ENCODE peak calls at places on chromosomes 11 and 22, in ten cellular contexts. P, K, I, V, T, J, D, F, U and H are unnamed samples. For H3K4me1, the result is how much of the 10 kb centered on the place peaks cover.

GRCh38 chr22:50032941-50033601 is 20.5 kb upstream of the IL17REL start:
- DNase-seq in F (no peak), D (no peak), V (peak), I (no peak), P (no peak), K (no peak), U (no peak), T (no peak), J (no peak), H (no peak)

GRCh38 chr11:62710001-62710345 is 2.5 kb downstream of the GNG3 start:
- DNase-seq in I (no peak), P (no peak), U (no peak), F (peak), J (no peak), K (no peak), V (no peak), D (no peak), T (no peak), H (peak)

GRCh38 chr11:57321996-57322880 is 2.5 kb downstream of the TNKS1BP1 start:
- DNase-seq in V (no peak), F (peak), D (no peak), J (peak), K (peak), I (peak), T (peak), P (peak), U (peak), H (peak)

GRCh38 chr11:122229611-122230386 is 113.8 kb upstream of the BLID start:
- DNase-seq in V (no peak), F (no peak), U (no peak), T (no peak), I (no peak), P (no peak), J (peak), K (no peak), D (peak), H (peak)

GRCh38 chr11:79413258-79413657 is 27.6 kb downstream of the TENM4 start:
- DNase-seq in U (no peak), I (peak), T (peak), V (no peak), P (peak), D (no peak), F (peak), J (peak), K (no peak), H (no peak)

GRCh38 chr11:12764187-12764914 is 90.1 kb downstream of the TEAD1 start:
- DNase-seq in T (no peak), K (no peak), I (no peak), F (no peak), U (no peak), J (no peak), D (no peak), P (no peak), V (no peak), H (no peak)

GRCh38 chr11:18567081-18567480 is 21.5 kb downstream of the UEVLD start:
- DNase-seq in K (no peak), J (no peak), D (no peak), T (no peak), I (no peak), P (no peak), V (no peak), F (no peak), U (no peak), H (no peak)

GRCh38 chr11:73306069-73306468 is 2.0 kb upstream of the ARHGEF17 start:
- DNase-seq in F (no peak), J (no peak), P (no peak), V (no peak), I (no peak), K (no peak), U (no peak), T (no peak), D (no peak), H (no peak)

GRCh38 chr11:119168471-119169271 is at the start of gene NLRX1:
- DNase-seq in K (peak), T (peak), U (peak), J (peak), P (peak), D (peak), F (peak), V (peak), I (peak), H (peak)

GRCh38 chr22:17171016-17171312 is 11.9 kb upstream of the HDHD5 start:
- DNase-seq in U (no peak), D (peak), T (no peak), J (no peak), V (no peak), I (no peak), K (no peak), F (no peak), P (no peak), H (no peak)

GRCh38 chr22:45246060-45246985 is 5.6 kb upstream of the KIAA0930 start:
- DNase-seq in P (peak), J (no peak), V (no peak), F (peak), U (no peak), K (no peak), I (peak), D (no peak), T (peak), H (peak)

GRCh38 chr11:7576671-7577225 is 62.9 kb downstream of the PPFIBP2 start:
- DNase-seq in F (peak), U (no peak), V (no peak), I (no peak), D (no peak), J (no peak), T (peak), P (no peak), K (no peak), H (peak)

GRCh38 chr11:45468265-45468856 is 182.2 kb upstream of the SYT13 start:
- DNase-seq in P (no peak), V (peak), J (no peak), K (no peak), D (no peak), T (no peak), U (no peak), F (peak), I (no peak), H (no peak)

GRCh38 chr11:72793081-72793451 is 781 bp downstream of the STARD10 start:
- DNase-seq in I (no peak), T (peak), D (no peak), K (no peak), V (no peak), U (no peak), F (no peak), J (no peak), P (no peak), H (no peak)

GRCh38 chr22:46620588-46621242 is 529 bp downstream of the GRAMD4 start:
- DNase-seq in V (no peak), J (no peak), P (no peak), K (no peak), F (no peak), U (no peak), D (no peak), T (no peak), I (no peak), H (no peak)

GRCh38 chr11:15969701-15970329 is 386.5 kb downstream of the SOX6 start:
- DNase-seq in I (peak), P (no peak), K (no peak), D (no peak), F (peak), J (no peak), T (no peak), V (no peak), U (no peak), H (no peak)

GRCh38 chr11:67608486-67608885 is 1.8 kb downstream of the NDUFV1 start:
- DNase-seq in I (no peak), U (no peak), D (no peak), V (no peak), P (no peak), J (no peak), K (no peak), F (no peak), T (peak), H (no peak)

GRCh38 chr11:16891170-16891569 is 123.0 kb downstream of the PLEKHA7 start:
- DNase-seq in U (no peak), P (no peak), T (no peak), J (no peak), F (peak), V (no peak), I (no peak), D (no peak), K (no peak), H (no peak)

GRCh38 chr22:33018232-33018864 is 39.8 kb downstream of the SYN3 start:
- DNase-seq in F (peak), P (peak), U (no peak), I (no peak), J (peak), D (peak), K (peak), T (peak), V (no peak), H (peak)

GRCh38 chr11:45833761-45834160 is 13.5 kb upstream of the CRY2 start:
- DNase-seq in K (no peak), D (no peak), F (no peak), P (no peak), U (no peak), T (no peak), J (no peak), V (no peak), I (no peak), H (no peak)

GRCh38 chr11:14179126-14179820 is 179.7 kb downstream of the RRAS2 start:
- DNase-seq in P (no peak), D (no peak), I (no peak), K (no peak), F (peak), U (no peak), V (no peak), J (no peak), T (no peak), H (no peak)

GRCh38 chr11:128949791-128950454 is 7.3 kb upstream of the TP53AIP1 start:
- DNase-seq in P (peak), F (peak), T (no peak), I (no peak), U (no peak), J (no peak), V (no peak), K (no peak), D (no peak), H (no peak)

GRCh38 chr22:43890901-43891331 is 897 bp downstream of the PNPLA5 start:
- DNase-seq in D (no peak), P (no peak), V (peak), U (no peak), I (peak), J (no peak), T (no peak), F (no peak), K (no peak), H (no peak)

GRCh38 chr22:49404576-49405199 is 423.0 kb downstream of the BRD1 start:
- DNase-seq in P (no peak), D (no peak), F (no peak), K (peak), V (peak), U (no peak), I (no peak), T (peak), J (no peak), H (no peak)

GRCh38 chr22:46436595-46437163 is 100.7 kb downstream of the CELSR1 start:
- DNase-seq in P (no peak), D (no peak), V (no peak), J (no peak), F (peak), U (no peak), I (peak), T (no peak), K (no peak), H (no peak)

GRCh38 chr22:40345271-40345670 is 1.0 kb upstream of the ADSL start:
- DNase-seq in I (peak), U (no peak), T (no peak), D (no peak), F (peak), J (no peak), P (no peak), V (no peak), K (no peak), H (peak)

GRCh38 chr22:39469681-39470461 is 13.1 kb downstream of the MGAT3 start:
- DNase-seq in K (no peak), T (no peak), F (no peak), I (no peak), U (no peak), J (no peak), V (no peak), P (no peak), D (no peak), H (peak)

GRCh38 chr22:50190182-50190951 is 4.7 kb downstream of the TRABD start:
- DNase-seq in F (peak), J (no peak), V (peak), K (peak), P (peak), T (peak), I (peak), D (peak), U (peak), H (peak)

GRCh38 chr11:11483622-11484021 is 130.6 kb upstream of the CSNK2A3 start:
- DNase-seq in V (no peak), U (no peak), T (no peak), I (no peak), P (no peak), J (no peak), D (no peak), K (no peak), F (no peak), H (no peak)

GRCh38 chr11:9606799-9607510 is 33.5 kb downstream of the WEE1 start:
- DNase-seq in J (no peak), F (no peak), I (no peak), U (no peak), P (no peak), V (no peak), K (no peak), D (no peak), T (no peak), H (peak)

GRCh38 chr11:126611438-126611837 is 256.0 kb downstream of the ST3GAL4 start:
- DNase-seq in P (no peak), J (no peak), U (no peak), T (no peak), V (no peak), K (no peak), D (no peak), F (no peak), I (no peak), H (no peak)

GRCh38 chr22:21639359-21639758 is 2.7 kb upstream of the SDF2L1 start:
- DNase-seq in I (no peak), P (no peak), K (no peak), F (no peak), D (no peak), J (no peak), U (no peak), T (no peak), V (no peak), H (no peak)

GRCh38 chr22:39087098-39087497 is 9.9 kb upstream of the APOBEC3H start:
- DNase-seq in D (no peak), T (no peak), F (no peak), V (peak), P (no peak), K (no peak), U (no peak), I (no peak), J (no peak), H (no peak)

DNA sequence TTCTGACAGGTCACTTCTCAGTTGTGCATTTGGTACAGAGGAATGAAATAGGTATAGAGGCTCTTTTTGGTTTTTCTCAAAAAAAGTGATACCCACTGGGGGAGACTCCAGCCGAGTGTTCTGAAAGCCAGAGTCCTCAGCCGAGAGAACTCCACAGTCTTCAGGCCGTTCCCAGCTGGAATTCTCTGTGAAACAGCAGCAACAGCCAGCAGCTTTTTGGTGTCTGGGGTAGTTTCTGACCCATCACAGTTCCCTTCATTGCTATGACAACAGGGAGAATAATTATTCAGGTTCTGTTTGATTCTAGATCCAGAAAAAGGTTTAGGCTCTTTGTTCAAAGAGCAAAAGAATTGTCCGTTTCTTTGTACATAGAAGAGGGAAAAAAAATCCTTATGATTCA is 84.6 kb downstream of the C22orf31 start:
- DNase-seq in P (no peak), I (no peak), J (no peak), U (no peak), V (no peak), D (no peak), F (peak), K (no peak), T (no peak), H (no peak)
- H3K4me3 ChIP-seq in P (peak), I (no peak), J (no peak), U (peak), V (no peak), D (no peak), F (no peak), K (peak), T (no peak), H (no peak)

DNA sequence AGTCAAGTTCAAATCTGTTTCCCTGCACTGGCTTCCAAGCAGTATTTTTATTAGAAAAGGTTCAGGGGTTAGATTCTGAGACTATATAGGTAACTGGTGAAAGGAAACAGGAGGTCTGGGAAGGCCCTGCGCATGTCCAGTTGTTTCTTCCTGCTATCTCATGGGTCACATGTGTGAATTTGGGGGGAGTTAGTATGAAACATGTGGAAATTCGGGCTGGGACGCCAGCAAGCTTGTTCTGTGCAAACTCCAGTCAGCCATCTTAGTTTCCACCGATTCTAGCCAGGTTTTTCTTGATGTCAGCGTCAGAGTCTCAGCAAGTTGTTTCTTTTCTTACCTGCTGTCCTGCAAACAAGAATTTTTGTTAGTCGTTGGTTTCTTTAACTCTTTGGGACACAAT is 46.8 kb downstream of the NNMT start:
- DNase-seq in I (no peak), T (no peak), K (no peak), P (no peak), U (no peak), D (no peak), F (no peak), V (no peak), J (no peak), H (no peak)
- H3K4me1 ChIP-seq in I (under half), T (under half), K (under half), P (under half), U (under half), D (under half), F (under half), V (under half), J (under half), H (under half)

DNA sequence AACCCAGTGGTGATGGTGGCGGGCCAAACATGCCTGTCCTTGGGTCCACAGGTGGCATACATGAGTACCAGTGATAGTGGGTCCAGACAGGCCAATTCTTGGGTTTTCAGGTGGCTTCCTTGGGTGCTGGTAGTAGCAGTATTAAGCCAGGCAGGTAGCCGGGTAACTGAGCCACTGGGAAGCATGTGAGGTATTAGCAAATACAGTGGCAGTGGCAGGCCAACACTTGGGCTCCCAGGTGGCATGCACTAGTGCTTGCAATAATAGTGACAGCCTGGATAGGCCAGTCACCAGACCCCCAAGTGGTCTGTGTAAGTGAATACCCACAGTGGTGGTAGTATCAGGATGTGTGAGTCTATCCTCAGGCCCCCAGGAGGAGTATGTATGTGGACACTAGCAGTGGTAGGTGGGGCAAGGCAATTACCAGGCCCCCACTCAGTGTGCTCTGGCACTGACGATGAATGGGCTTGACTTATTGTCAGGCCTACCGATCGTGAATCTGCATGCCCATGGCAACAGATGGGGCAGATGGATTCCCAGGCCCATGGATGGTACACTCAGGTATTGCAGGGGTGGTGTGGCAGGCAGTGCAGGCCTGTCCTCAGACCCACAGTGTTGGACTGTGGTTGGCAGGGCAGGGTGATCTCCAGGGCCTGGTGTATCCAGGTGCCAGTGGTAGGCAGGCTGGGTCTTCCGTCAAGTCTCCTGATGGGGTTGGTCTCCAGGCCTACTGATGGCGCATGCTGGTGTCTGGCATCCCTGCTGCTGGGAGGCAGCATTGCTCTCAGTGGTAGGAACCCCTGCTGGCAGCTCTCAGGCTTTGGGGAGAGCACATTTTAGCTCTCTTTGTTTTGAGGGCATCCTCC is 840.7 kb downstream of the FAM181B start:
- DNase-seq in J (no peak), D (no peak), T (no peak), V (peak), U (no peak), F (no peak), I (no peak), P (no peak), K (no peak), H (no peak)
- H3K4me3 ChIP-seq in J (peak), D (no peak), T (no peak), V (no peak), U (no peak), F (no peak), I (no peak), P (no peak), K (no peak), H (no peak)

DNA sequence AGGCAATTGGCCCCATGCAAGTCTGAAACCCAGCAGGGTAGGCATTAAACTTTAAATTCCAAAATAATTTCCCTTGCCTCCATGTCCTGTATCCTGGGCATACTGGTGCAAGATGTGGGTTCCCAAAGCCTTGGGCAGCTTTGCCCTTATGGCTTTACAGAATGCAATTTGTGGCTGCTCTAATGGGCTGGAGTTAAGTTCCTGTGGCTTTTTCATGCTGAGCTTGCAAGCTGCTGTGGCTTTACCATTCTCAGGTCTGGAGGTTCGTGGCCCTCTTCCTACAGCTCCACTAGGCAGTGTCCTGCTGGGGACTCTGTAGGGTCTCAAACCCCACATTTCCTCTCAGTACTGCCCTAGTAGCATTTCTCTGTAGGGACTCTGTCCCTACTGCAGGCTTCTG is 15.0 kb upstream of the BIRC3 start:
- DNase-seq in D (no peak), I (no peak), J (no peak), U (no peak), P (no peak), T (no peak), V (no peak), K (no peak), F (no peak), H (no peak)
- H3K4me1 ChIP-seq in D (under half), I (under half), J (under half), U (under half), P (under half), T (under half), V (under half), K (under half), F (under half), H (under half)